ENCODE peak calls at places on chromosome 18, in four cellular contexts. S, T, B and Q are unnamed samples. For H3K4me1, the result is how much of the 10 kb centered on the place peaks cover.

GRCh38 chr18:21605218-21605617 is 4.7 kb upstream of the ESCO1 start:
- DNase-seq in S (no peak), T (no peak), B (no peak), Q (no peak)

GRCh38 chr18:51611326-51611725 is 413.8 kb upstream of the MEX3C start:
- DNase-seq in S (no peak), T (no peak), B (no peak), Q (no peak)

GRCh38 chr18:58097127-58097906 is 53.3 kb downstream of the NEDD4L start:
- DNase-seq in S (peak), T (no peak), B (no peak), Q (no peak)

GRCh38 chr18:58618822-58619553 is 9.9 kb downstream of the ALPK2 start:
- DNase-seq in S (no peak), T (no peak), B (no peak), Q (no peak)

GRCh38 chr18:34345738-34346137 is 121.0 kb upstream of the NOL4 start:
- DNase-seq in S (no peak), T (no peak), B (no peak), Q (no peak)

GRCh38 chr18:57923606-57924005 is 120.4 kb upstream of the NEDD4L start:
- DNase-seq in S (no peak), T (no peak), B (no peak), Q (no peak)

GRCh38 chr18:5970032-5970431 is 74.7 kb upstream of the TMEM200C start:
- DNase-seq in S (no peak), T (no peak), B (no peak), Q (no peak)

GRCh38 chr18:27901424-27902226 is 275.3 kb downstream of the CDH2 start:
- DNase-seq in S (no peak), T (no peak), B (no peak), Q (no peak)

GRCh38 chr18:35484034-35484433 is 13.7 kb downstream of the INO80C start:
- DNase-seq in S (no peak), T (no peak), B (no peak), Q (no peak)

GRCh38 chr18:41265047-41265446 is 690.0 kb upstream of the PIK3C3 start:
- DNase-seq in S (peak), T (no peak), B (no peak), Q (no peak)

GRCh38 chr18:48582946-48583345 is 44.1 kb downstream of the CTIF start:
- DNase-seq in S (no peak), T (no peak), B (no peak), Q (no peak)

GRCh38 chr18:48581206-48581605 is 42.4 kb downstream of the CTIF start:
- DNase-seq in S (no peak), T (no peak), B (no peak), Q (peak)

GRCh38 chr18:48580782-48581181 is 42.0 kb downstream of the CTIF start:
- DNase-seq in S (no peak), T (no peak), B (no peak), Q (peak)

GRCh38 chr18:48581941-48582340 is 43.1 kb downstream of the CTIF start:
- DNase-seq in S (no peak), T (no peak), B (no peak), Q (no peak)

GRCh38 chr18:48583568-48583967 is 44.7 kb downstream of the CTIF start:
- DNase-seq in S (no peak), T (no peak), B (no peak), Q (no peak)
- H3K4me1 ChIP-seq in S (under half), T (under half), B (under half), Q (under half)

GRCh38 chr18:9925369-9925768 is 11.6 kb downstream of the VAPA start:
- DNase-seq in S (peak), T (no peak), B (no peak), Q (no peak)
- H3K4me1 ChIP-seq in S (under half), T (under half), B (half or more), Q (half or more)

DNA sequence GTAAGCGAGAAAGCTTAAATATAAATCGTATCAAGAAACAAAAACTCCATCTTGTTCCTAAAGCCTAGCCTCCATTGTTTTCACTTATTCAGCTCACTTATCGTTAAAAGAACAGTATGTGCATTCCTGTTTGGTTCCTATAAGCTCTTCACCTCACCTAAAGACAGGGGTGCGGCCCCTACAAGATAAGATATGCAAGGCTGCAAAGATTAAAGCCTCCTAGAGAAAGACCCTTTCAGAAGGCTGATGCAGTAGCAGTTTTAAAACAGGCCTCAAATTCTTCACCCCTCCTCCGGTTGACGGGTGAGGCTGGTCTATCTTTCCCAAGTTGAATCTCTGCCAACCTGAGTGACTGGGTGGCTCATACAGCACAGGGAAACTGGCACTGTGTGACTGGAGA is 48.4 kb downstream of the LAMA1 start:
- DNase-seq in S (no peak), T (no peak), B (no peak), Q (no peak)
- H3K4me1 ChIP-seq in S (under half), T (under half), B (under half), Q (under half)

GRCh38 chr18:48888681-48889080 is 62.1 kb downstream of the SMAD7 start:
- DNase-seq in S (no peak), T (no peak), B (no peak), Q (no peak)
- H3K4me1 ChIP-seq in S (under half), T (under half), B (under half), Q (half or more)

GRCh38 chr18:9106094-9106493 is 3.6 kb downstream of the NDUFV2 start:
- DNase-seq in S (no peak), T (no peak), B (no peak), Q (no peak)

GRCh38 chr18:9106800-9107574 is 4.5 kb downstream of the NDUFV2 start:
- DNase-seq in S (no peak), T (no peak), B (no peak), Q (no peak)

GRCh38 chr18:9113468-9114149 is 11.1 kb downstream of the NDUFV2 start:
- DNase-seq in S (no peak), T (no peak), B (no peak), Q (no peak)

GRCh38 chr18:9108911-9109310 is 6.4 kb downstream of the NDUFV2 start:
- DNase-seq in S (no peak), T (no peak), B (no peak), Q (no peak)

DNA sequence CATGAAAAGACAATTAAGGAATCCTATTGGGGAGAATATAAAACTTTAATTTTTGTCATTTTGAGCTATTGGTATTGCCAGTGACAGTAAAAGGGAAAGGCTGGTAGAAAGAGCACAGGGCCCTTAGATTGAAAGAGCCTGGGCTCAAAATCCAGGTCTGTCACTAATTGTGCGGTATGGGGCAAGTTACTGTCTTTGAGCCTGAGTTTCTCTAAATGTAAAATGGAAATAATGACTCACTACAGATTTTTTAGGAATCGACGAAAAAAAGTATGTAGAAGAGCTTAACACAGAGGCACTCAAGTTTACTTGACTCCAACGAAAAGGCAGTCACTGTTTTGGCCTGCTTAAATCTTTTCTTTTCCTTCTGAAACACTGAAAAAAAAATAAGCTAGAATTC is 7.0 kb downstream of the NDUFV2 start:
- DNase-seq in S (peak), T (no peak), B (no peak), Q (no peak)
- H3K4me1 ChIP-seq in S (under half), T (under half), B (half or more), Q (half or more)

GRCh38 chr18:38010971-38011370 is 445.4 kb upstream of the CELF4 start:
- DNase-seq in S (no peak), T (no peak), B (no peak), Q (no peak)
- H3K4me1 ChIP-seq in S (under half), T (under half), B (under half), Q (under half)